ENCODE peak calls at places on chromosomes 13 and 19, in six cellular contexts. V is Calu3, R is sigmoid colon, Q is Right ventricle myocardium superior, F is hippocampal formation, T is AG09319. P is an unnamed sample.

GRCh38 chr13:110882972-110883371 is 31.9 kb downstream of the ANKRD10 start:
- DNase-seq in T (no peak), V (no peak), R (no peak), F (no peak), Q (no peak), P (no peak)

GRCh38 chr19:29478578-29479565 is 46.9 kb upstream of the VSTM2B start:
- DNase-seq in V (peak), Q (no peak), T (no peak), F (peak), R (no peak), P (no peak)

GRCh38 chr19:38917921-38918491 is 6.0 kb upstream of the CCER2 start:
- DNase-seq in R (no peak), F (no peak), T (no peak), V (peak), Q (peak), P (peak)

GRCh38 chr13:91154553-91154952 is 192.9 kb upstream of the MIR17HG start:
- DNase-seq in F (no peak), T (no peak), Q (no peak), V (no peak), R (no peak), P (no peak)

GRCh38 chr19:18763674-18764590 is 27.2 kb downstream of the COMP start:
- DNase-seq in Q (no peak), F (no peak), R (no peak), V (no peak), T (no peak), P (no peak)

GRCh38 chr13:33207616-33207964 is 78.0 kb downstream of the STARD13 start:
- DNase-seq in R (no peak), T (peak), Q (peak), V (no peak), F (no peak), P (no peak)

GRCh38 chr13:109751477-109751876 is 34.9 kb downstream of the IRS2 start:
- DNase-seq in R (no peak), T (no peak), V (no peak), F (no peak), Q (no peak), P (no peak)

GRCh38 chr13:59230484-59231264 is 933.1 kb downstream of the DIAPH3 start:
- DNase-seq in R (no peak), T (no peak), V (no peak), Q (no peak), F (no peak), P (no peak)

GRCh38 chr19:49362926-49363264 is 679 bp upstream of the TEAD2 start:
- DNase-seq in R (peak), T (no peak), V (no peak), F (no peak), Q (peak), P (no peak)

GRCh38 chr19:36099166-36099785 is 11.7 kb upstream of the OVOL3 start:
- DNase-seq in T (no peak), V (no peak), R (no peak), Q (no peak), F (no peak), P (no peak)